ENCODE peak calls at places on chromosomes 2 and 18, in ten cellular contexts. One of them, this sample, is unnamed.

GRCh38 chr2:112173646-112174319 is 35.6 kb downstream of the FBLN7 start:
- DNase-seq in endothelial cell of umbilical vein: peak
- DNase-seq in tibial nerve: no peak
- DNase-seq in neuronal stem cell: no peak
- DNase-seq in effector memory CD4-positive, alpha-beta T cell: no peak
- DNase-seq in spleen: no peak
- DNase-seq in SK-N-DZ: peak
- DNase-seq in ovary: no peak
- DNase-seq in NCI-H69: no peak
- DNase-seq in adrenal gland: no peak
- DNase-seq in this sample: no peak

GRCh38 chr2:71524476-71524875 is 71.1 kb downstream of the DYSF start:
- DNase-seq in tibial nerve: no peak
- DNase-seq in endothelial cell of umbilical vein: no peak
- DNase-seq in SK-N-DZ: no peak
- DNase-seq in effector memory CD4-positive, alpha-beta T cell: no peak
- DNase-seq in spleen: no peak
- DNase-seq in neuronal stem cell: no peak
- DNase-seq in ovary: no peak
- DNase-seq in NCI-H69: no peak
- DNase-seq in adrenal gland: peak
- DNase-seq in this sample: no peak

GRCh38 chr2:133887676-133888040 is 319.4 kb upstream of the NCKAP5 start:
- DNase-seq in neuronal stem cell: no peak
- DNase-seq in endothelial cell of umbilical vein: no peak
- DNase-seq in ovary: no peak
- DNase-seq in spleen: no peak
- DNase-seq in NCI-H69: no peak
- DNase-seq in adrenal gland: no peak
- DNase-seq in tibial nerve: no peak
- DNase-seq in SK-N-DZ: no peak
- DNase-seq in effector memory CD4-positive, alpha-beta T cell: no peak
- DNase-seq in this sample: no peak

GRCh38 chr2:47034973-47035609 is 119.5 kb upstream of the MCFD2 start:
- DNase-seq in neuronal stem cell: peak
- DNase-seq in adrenal gland: peak
- DNase-seq in NCI-H69: no peak
- DNase-seq in effector memory CD4-positive, alpha-beta T cell: no peak
- DNase-seq in spleen: peak
- DNase-seq in endothelial cell of umbilical vein: no peak
- DNase-seq in SK-N-DZ: no peak
- DNase-seq in ovary: peak
- DNase-seq in tibial nerve: no peak
- DNase-seq in this sample: peak

GRCh38 chr2:30235008-30235655 is 3.8 kb downstream of the LBH start:
- DNase-seq in ovary: no peak
- DNase-seq in endothelial cell of umbilical vein: no peak
- DNase-seq in adrenal gland: no peak
- DNase-seq in NCI-H69: no peak
- DNase-seq in effector memory CD4-positive, alpha-beta T cell: peak
- DNase-seq in SK-N-DZ: no peak
- DNase-seq in neuronal stem cell: no peak
- DNase-seq in spleen: peak
- DNase-seq in tibial nerve: no peak
- DNase-seq in this sample: no peak

GRCh38 chr2:155393406-155393805 is 694.9 kb downstream of the KCNJ3 start:
- DNase-seq in spleen: no peak
- DNase-seq in neuronal stem cell: no peak
- DNase-seq in endothelial cell of umbilical vein: peak
- DNase-seq in NCI-H69: peak
- DNase-seq in adrenal gland: no peak
- DNase-seq in SK-N-DZ: no peak
- DNase-seq in effector memory CD4-positive, alpha-beta T cell: no peak
- DNase-seq in tibial nerve: no peak
- DNase-seq in ovary: no peak
- DNase-seq in this sample: no peak

GRCh38 chr2:12728221-12728777 is 11.6 kb downstream of the TRIB2 start:
- DNase-seq in neuronal stem cell: no peak
- DNase-seq in SK-N-DZ: no peak
- DNase-seq in spleen: peak
- DNase-seq in ovary: no peak
- DNase-seq in adrenal gland: no peak
- DNase-seq in tibial nerve: no peak
- DNase-seq in endothelial cell of umbilical vein: no peak
- DNase-seq in effector memory CD4-positive, alpha-beta T cell: peak
- DNase-seq in NCI-H69: no peak
- DNase-seq in this sample: peak

GRCh38 chr2:235293060-235293459 is 200.8 kb upstream of the AGAP1 start:
- DNase-seq in tibial nerve: no peak
- DNase-seq in NCI-H69: no peak
- DNase-seq in effector memory CD4-positive, alpha-beta T cell: no peak
- DNase-seq in SK-N-DZ: peak
- DNase-seq in spleen: no peak
- DNase-seq in endothelial cell of umbilical vein: no peak
- DNase-seq in ovary: no peak
- DNase-seq in neuronal stem cell: no peak
- DNase-seq in adrenal gland: no peak
- DNase-seq in this sample: no peak

GRCh38 chr18:38406625-38407024 is 841.0 kb upstream of the CELF4 start:
- DNase-seq in neuronal stem cell: no peak
- DNase-seq in endothelial cell of umbilical vein: no peak
- DNase-seq in SK-N-DZ: no peak
- DNase-seq in ovary: no peak
- DNase-seq in effector memory CD4-positive, alpha-beta T cell: no peak
- DNase-seq in adrenal gland: no peak
- DNase-seq in spleen: no peak
- DNase-seq in NCI-H69: no peak
- DNase-seq in tibial nerve: no peak
- DNase-seq in this sample: no peak